ENCODE peak calls at places on chromosomes 16 and 17, in five cellular contexts. D is activated CD4-positive, alpha-beta T cell treated with anti-CD3 and anti-CD28 coated beads, Interleukin-2, amount 10 ng/mL, durations not matched to agents 7 days and 5 days; K is naive B cell; T is AG04450; U is putamen. C is an unnamed sample.

GRCh38 chr17:35390663-35391062 is 17.2 kb upstream of the SLFN11 start:
- DNase-seq in D (no peak), K (no peak), T (no peak), U (no peak), C (no peak)

GRCh38 chr16:58259995-58260394 is 34.8 kb downstream of the PRSS54 start:
- DNase-seq in D (no peak), K (no peak), T (no peak), U (no peak), C (no peak)

GRCh38 chr16:3915438-3916250 is 35.1 kb upstream of the CREBBP start:
- DNase-seq in D (no peak), K (no peak), T (no peak), U (no peak), C (no peak)

GRCh38 chr16:11843206-11843605 is 8.1 kb downstream of the RSL1D1 start:
- DNase-seq in D (no peak), K (no peak), T (no peak), U (no peak), C (no peak)

GRCh38 chr17:27419156-27419555 is 37.1 kb upstream of the KSR1 start:
- DNase-seq in D (no peak), K (no peak), T (no peak), U (no peak), C (no peak)

GRCh38 chr17:44829558-44830358 is at the start of gene GJC1:
- DNase-seq in D (no peak), K (peak; percentile 13), T (no peak), U (no peak), C (no peak)

GRCh38 chr17:33021731-33022408 is 30.2 kb downstream of the SPACA3 start:
- DNase-seq in D (no peak), K (no peak), T (no peak), U (no peak), C (no peak)

GRCh38 chr16:85750021-85750826 is 672 bp downstream of the C16orf74 start:
- DNase-seq in D (no peak), K (peak; percentile 55), T (no peak), U (no peak), C (no peak)

GRCh38 chr16:85820604-85821372 is 21.3 kb downstream of the COX4I1 start:
- DNase-seq in D (no peak), K (no peak), T (no peak), U (no peak), C (no peak)

GRCh38 chr17:62910277-62910676 is 55.8 kb upstream of the TANC2 start:
- DNase-seq in D (no peak), K (no peak), T (no peak), U (no peak), C (no peak)

GRCh38 chr16:80804061-80804450 is 342 bp downstream of the CDYL2 start:
- DNase-seq in D (peak; percentile 61), K (peak; percentile 7), T (peak; percentile 30), U (peak; percentile 53), C (no peak)

GRCh38 chr17:56153215-56153614 is at the start of gene ANKFN1:
- DNase-seq in D (no peak), K (no peak), T (no peak), U (peak; percentile 15), C (no peak)

GRCh38 chr16:87829123-87829980 is 40.0 kb downstream of the SLC7A5 start:
- DNase-seq in D (no peak), K (no peak), T (no peak), U (no peak), C (no peak)

GRCh38 chr16:5615868-5616642 is 518.5 kb upstream of the EEF2KMT start:
- DNase-seq in D (peak; percentile 30), K (no peak), T (no peak), U (peak; percentile 42), C (no peak)

GRCh38 chr17:82266142-82266541 is 7.4 kb downstream of the CSNK1D start:
- DNase-seq in D (no peak), K (no peak), T (no peak), U (no peak), C (no peak)

GRCh38 chr17:31321481-31321880 is at the start of gene EVI2A:
- DNase-seq in D (peak; percentile 90), K (peak; percentile 63), T (no peak), U (peak; percentile 85), C (peak; percentile 18)

GRCh38 chr17:5785867-5786509 is 201.7 kb upstream of the NLRP1 start:
- DNase-seq in D (no peak), K (no peak), T (peak; percentile 51), U (no peak), C (no peak)

GRCh38 chr16:81189100-81189664 is 49.3 kb upstream of the BCO1 start:
- DNase-seq in D (no peak), K (no peak), T (peak; percentile 23), U (peak; percentile 90), C (no peak)

GRCh38 chr17:79721993-79722671 is 8.6 kb upstream of the ENPP7 start:
- DNase-seq in D (no peak), K (no peak), T (no peak), U (no peak), C (no peak)

GRCh38 chr17:53032861-53033271 is 789.9 kb upstream of the KIF2B start:
- DNase-seq in D (no peak), K (no peak), T (no peak), U (no peak), C (peak; percentile 82)

GRCh38 chr16:30992931-30993816 is 8.2 kb downstream of the HSD3B7 start:
- DNase-seq in D (no peak), K (no peak), T (no peak), U (no peak), C (no peak)

GRCh38 chr16:69190598-69190997 is 3.6 kb downstream of the SNTB2 start:
- DNase-seq in D (peak; percentile 18), K (no peak), T (no peak), U (no peak), C (no peak)

GRCh38 chr16:73048292-73049050 is 543 bp upstream of the ZFHX3 start:
- DNase-seq in D (no peak), K (no peak), T (no peak), U (no peak), C (no peak)

GRCh38 chr17:70278846-70279465 is 109.6 kb downstream of the KCNJ2 start:
- DNase-seq in D (no peak), K (no peak), T (no peak), U (no peak), C (peak; percentile 33)

GRCh38 chr17:45325810-45326209 is 9.0 kb upstream of the MAP3K14 start:
- DNase-seq in D (no peak), K (no peak), T (no peak), U (no peak), C (no peak)

GRCh38 chr16:363110-364090 is 6.9 kb downstream of the MRPL28 start:
- DNase-seq in D (no peak), K (no peak), T (no peak), U (no peak), C (no peak)

GRCh38 chr17:42276359-42276608 is at the start of gene STAT5B:
- DNase-seq in D (peak; percentile 64), K (peak; percentile 79), T (no peak), U (peak; percentile 66), C (no peak)

C was measured in glomerular endothelial cell.